ENCODE peak calls at places on chromosome X, in six cellular contexts. I, E, C, P, F and R are unnamed samples.

GRCh38 chrX:104105863-104106262 is 6.5 kb upstream of the ZCCHC18 start:
- DNase-seq in I (no peak), E (no peak), C (no peak), P (no peak), F (no peak), R (no peak)

GRCh38 chrX:110082156-110082555 is 79.2 kb downstream of the TMEM164 start:
- DNase-seq in I (no peak), E (peak), C (no peak), P (no peak), F (no peak), R (no peak)

GRCh38 chrX:71301195-71301924 is at the start of gene ITGB1BP2:
- DNase-seq in I (no peak), E (no peak), C (no peak), P (no peak), F (no peak), R (no peak)

GRCh38 chrX:11059923-11060322 is 51.2 kb upstream of the HCCS start:
- DNase-seq in I (no peak), E (no peak), C (no peak), P (no peak), F (no peak), R (no peak)

GRCh38 chrX:135484636-135485289 is 35.7 kb upstream of the INTS6L start:
- DNase-seq in I (peak), E (peak), C (no peak), P (no peak), F (peak), R (no peak)

GRCh38 chrX:37746268-37746931 is 33.5 kb upstream of the CYBB start:
- DNase-seq in I (peak), E (no peak), C (no peak), P (no peak), F (peak), R (no peak)

GRCh38 chrX:29431895-29432294 is 783.5 kb upstream of the MAGEB2 start:
- DNase-seq in I (no peak), E (no peak), C (no peak), P (no peak), F (no peak), R (no peak)

GRCh38 chrX:3663576-3664290 is 49.7 kb downstream of the PRKX start:
- DNase-seq in I (no peak), E (no peak), C (no peak), P (no peak), F (no peak), R (no peak)

GRCh38 chrX:130118396-130118795 is 8.1 kb upstream of the ELF4 start:
- DNase-seq in I (peak), E (no peak), C (no peak), P (no peak), F (no peak), R (no peak)

GRCh38 chrX:41499984-41500383 is 52.8 kb downstream of the NYX start:
- DNase-seq in I (no peak), E (no peak), C (no peak), P (no peak), F (no peak), R (no peak)

GRCh38 chrX:74537011-74537390 is 77.4 kb downstream of the RLIM start:
- DNase-seq in I (no peak), E (no peak), C (no peak), P (no peak), F (no peak), R (no peak)

GRCh38 chrX:153719238-153719637 is 4.9 kb downstream of the BCAP31 start:
- DNase-seq in I (no peak), E (no peak), C (no peak), P (no peak), F (no peak), R (no peak)

GRCh38 chrX:29890004-29890403 is 325.4 kb upstream of the MAGEB2 start:
- DNase-seq in I (no peak), E (no peak), C (no peak), P (no peak), F (no peak), R (no peak)

GRCh38 chrX:132046533-132046932 is 23.4 kb downstream of the STK26 start:
- DNase-seq in I (no peak), E (no peak), C (no peak), P (no peak), F (no peak), R (no peak)

GRCh38 chrX:37825225-37825842 is 22.0 kb downstream of the DYNLT3 start:
- DNase-seq in I (peak), E (no peak), C (peak), P (no peak), F (peak), R (peak)

GRCh38 chrX:96692454-96692853 is 7.8 kb downstream of the DIAPH2 start:
- DNase-seq in I (no peak), E (no peak), C (no peak), P (no peak), F (no peak), R (no peak)

GRCh38 chrX:49071877-49072711 is 1.7 kb downstream of the PRAF2 start:
- DNase-seq in I (no peak), E (no peak), C (no peak), P (peak), F (no peak), R (no peak)

GRCh38 chrX:11567528-11568220 is 98.0 kb downstream of the ARHGAP6 start:
- DNase-seq in I (no peak), E (no peak), C (no peak), P (no peak), F (no peak), R (no peak)

GRCh38 chrX:112011376-112011775 is 71.2 kb downstream of the TRPC5 start:
- DNase-seq in I (no peak), E (no peak), C (no peak), P (no peak), F (no peak), R (no peak)

GRCh38 chrX:20664774-20665173 is 398.1 kb upstream of the RPS6KA3 start:
- DNase-seq in I (no peak), E (no peak), C (no peak), P (no peak), F (no peak), R (peak)

GRCh38 chrX:147803948-147804347 is 107.8 kb upstream of the FMR1 start:
- DNase-seq in I (peak), E (no peak), C (no peak), P (no peak), F (peak), R (no peak)

GRCh38 chrX:25998687-25999086 is 139.5 kb upstream of the MAGEB18 start:
- DNase-seq in I (no peak), E (no peak), C (no peak), P (no peak), F (no peak), R (no peak)

GRCh38 chrX:136674270-136674986 is 26.5 kb downstream of the CD40LG start:
- DNase-seq in I (no peak), E (no peak), C (no peak), P (no peak), F (no peak), R (no peak)

GRCh38 chrX:41475166-41475565 is 28.0 kb downstream of the NYX start:
- DNase-seq in I (no peak), E (no peak), C (peak), P (no peak), F (no peak), R (no peak)

GRCh38 chrX:619812-620493 is 10.6 kb upstream of the SHOX start:
- DNase-seq in I (no peak), E (no peak), C (no peak), P (no peak), F (no peak), R (no peak)

GRCh38 chrX:8981742-8982141 is 52.2 kb downstream of the FAM9B start:
- DNase-seq in I (peak), E (no peak), C (no peak), P (no peak), F (no peak), R (no peak)

GRCh38 chrX:51420610-51421009 is 75.8 kb downstream of the NUDT11 start:
- DNase-seq in I (peak), E (peak), C (peak), P (no peak), F (no peak), R (peak)

DNA sequence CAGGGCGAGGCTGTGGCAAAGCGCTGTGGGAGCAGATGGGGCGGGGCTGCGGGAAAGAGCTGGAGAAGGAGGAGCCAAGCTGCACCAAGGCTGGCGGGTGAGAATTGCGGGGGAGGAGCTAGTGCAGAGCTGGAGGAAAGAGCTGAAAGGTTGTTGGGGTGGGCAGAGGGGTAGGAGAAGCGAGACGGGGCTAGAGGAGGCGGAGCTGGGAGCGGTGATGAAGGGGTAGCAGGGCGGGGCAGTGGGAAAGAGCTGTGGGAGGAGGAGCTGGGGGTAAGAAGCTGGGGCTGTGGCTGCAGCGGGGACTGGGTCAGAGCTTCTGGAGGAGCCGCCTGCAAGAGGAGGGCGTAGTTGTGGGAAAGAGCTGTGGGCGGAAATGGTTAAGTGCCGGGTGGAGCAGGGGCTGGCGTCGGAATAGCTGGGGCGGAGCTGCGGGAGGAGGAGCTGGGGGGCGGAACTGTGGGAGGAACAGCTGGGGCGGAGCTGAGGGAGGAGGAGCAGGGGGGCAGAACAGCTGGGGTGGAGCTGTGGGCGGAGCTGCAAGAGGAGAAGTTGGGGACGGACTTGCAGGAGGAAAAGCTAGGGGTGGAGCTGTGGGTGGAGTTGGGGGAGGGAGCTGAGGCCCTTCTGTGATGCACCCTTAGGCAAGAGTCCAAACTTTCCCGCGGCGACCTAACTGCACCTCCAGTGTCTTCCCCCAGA is 1.9 kb upstream of the EOLA2 start:
- DNase-seq in I (peak), E (peak), C (peak), P (peak), F (peak), R (peak)
- TF ChIP-seq CTCF in I (no peak), E (peak), C (no peak), P (peak), F (peak), R (no peak)

GRCh38 chrX:125742811-125743210 is 423.1 kb downstream of the TEX13C start:
- DNase-seq in I (no peak), E (no peak), C (no peak), P (no peak), F (no peak), R (no peak)
- TF ChIP-seq CTCF in I (no peak), E (no peak), C (no peak), P (no peak), F (no peak), R (no peak)

GRCh38 chrX:21932277-21932996 is 8.1 kb upstream of the SMS start:
- DNase-seq in I (peak), E (peak), C (no peak), P (no peak), F (no peak), R (no peak)

GRCh38 chrX:21930986-21931385 is 9.5 kb upstream of the SMS start:
- DNase-seq in I (no peak), E (no peak), C (no peak), P (no peak), F (no peak), R (no peak)

GRCh38 chrX:21929209-21929608 is 11.3 kb upstream of the SMS start:
- DNase-seq in I (no peak), E (no peak), C (no peak), P (no peak), F (no peak), R (no peak)

GRCh38 chrX:21934414-21934813 is 6.1 kb upstream of the SMS start:
- DNase-seq in I (no peak), E (no peak), C (no peak), P (no peak), F (no peak), R (no peak)

DNA sequence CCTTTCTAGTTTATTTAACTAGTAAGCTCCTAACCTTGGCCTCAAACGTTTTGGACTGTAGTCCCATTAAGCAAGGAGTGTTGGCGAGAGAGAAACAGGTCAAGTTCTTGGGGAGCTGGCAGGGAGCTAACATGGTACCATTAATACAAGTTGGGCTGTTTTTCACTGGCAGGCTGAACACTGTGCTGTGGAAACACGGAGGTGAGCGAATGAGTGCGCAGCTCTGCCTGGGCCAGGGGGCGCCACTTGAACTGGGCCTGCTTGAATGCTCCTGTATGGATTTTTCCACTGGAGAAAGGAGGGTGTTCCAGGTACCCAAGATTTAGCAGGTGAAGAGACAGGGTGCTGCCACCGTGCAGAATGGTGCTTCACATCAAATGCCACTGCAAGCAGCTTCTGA is 7.4 kb upstream of the SMS start:
- DNase-seq in I (no peak), E (no peak), C (no peak), P (no peak), F (no peak), R (no peak)
- TF ChIP-seq CTCF in I (no peak), E (no peak), C (no peak), P (peak), F (no peak), R (no peak)

DNA sequence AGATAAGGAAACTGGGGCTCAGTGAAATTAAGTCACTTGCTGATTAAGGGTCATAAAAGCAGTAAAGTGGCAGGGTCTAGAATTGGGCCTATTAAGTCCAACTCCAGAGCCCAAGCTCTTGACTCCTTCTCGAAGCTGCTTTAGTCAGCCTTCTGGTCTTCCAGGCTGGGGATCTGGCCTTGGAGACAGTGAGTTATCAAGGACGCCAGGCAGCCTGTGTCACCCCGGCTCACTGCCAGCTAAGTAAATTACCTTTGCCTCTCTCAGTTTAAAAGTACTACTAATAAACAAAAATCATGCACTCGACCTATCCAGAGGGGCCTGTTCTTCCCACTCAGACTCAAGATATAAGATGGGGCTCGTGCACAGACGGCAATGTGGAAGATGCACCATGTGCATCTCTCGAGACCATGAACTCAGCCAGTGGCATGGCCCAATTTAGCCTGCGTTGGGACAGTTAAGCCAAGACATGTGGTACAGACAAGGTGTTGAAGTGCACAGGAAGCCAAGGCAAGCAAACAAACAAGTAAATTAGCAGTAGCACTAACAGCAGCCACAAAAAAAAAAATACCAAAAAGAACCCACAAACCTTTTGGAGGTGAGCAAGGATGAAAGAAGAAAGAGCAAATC is 62.0 kb upstream of the MAP3K15 start:
- DNase-seq in I (no peak), E (no peak), C (no peak), P (no peak), F (no peak), R (no peak)
- TF ChIP-seq CTCF in I (no peak), E (no peak), C (no peak), P (no peak), F (no peak), R (no peak)

GRCh38 chrX:114162068-114162735 is 421.7 kb upstream of the HTR2C start:
- DNase-seq in I (no peak), E (no peak), C (peak), P (peak), F (no peak), R (peak)
- TF ChIP-seq CTCF in I (no peak), E (no peak), C (peak), P (peak), F (no peak), R (no peak)

GRCh38 chrX:115018040-115018647 is 728 bp upstream of the IL13RA2 start:
- DNase-seq in I (peak), E (no peak), C (no peak), P (no peak), F (no peak), R (peak)
- TF ChIP-seq CTCF in I (peak), E (no peak), C (peak), P (no peak), F (no peak), R (peak)

DNA sequence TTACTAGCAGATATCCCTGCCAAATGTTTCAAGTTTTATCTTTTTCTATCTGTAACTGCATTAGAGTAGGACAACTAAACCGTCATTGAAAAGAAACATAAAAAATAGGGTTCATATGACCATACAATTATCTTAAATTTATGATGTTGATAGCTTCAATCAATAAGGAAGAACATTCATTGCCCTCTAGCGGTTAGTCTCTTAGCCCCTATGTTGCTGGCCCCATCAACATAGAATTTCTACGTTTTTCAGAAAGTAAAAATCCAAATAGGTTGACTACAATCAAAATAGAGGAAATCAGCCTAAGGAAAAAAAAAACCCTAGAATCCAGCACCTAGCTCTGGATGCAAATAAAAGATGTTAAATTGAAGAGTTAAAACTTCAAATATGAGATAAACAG is 225.1 kb upstream of the ITM2A start:
- DNase-seq in I (no peak), E (no peak), C (no peak), P (no peak), F (no peak), R (no peak)
- TF ChIP-seq CTCF in I (no peak), E (peak), C (peak), P (no peak), F (no peak), R (no peak)

DNA sequence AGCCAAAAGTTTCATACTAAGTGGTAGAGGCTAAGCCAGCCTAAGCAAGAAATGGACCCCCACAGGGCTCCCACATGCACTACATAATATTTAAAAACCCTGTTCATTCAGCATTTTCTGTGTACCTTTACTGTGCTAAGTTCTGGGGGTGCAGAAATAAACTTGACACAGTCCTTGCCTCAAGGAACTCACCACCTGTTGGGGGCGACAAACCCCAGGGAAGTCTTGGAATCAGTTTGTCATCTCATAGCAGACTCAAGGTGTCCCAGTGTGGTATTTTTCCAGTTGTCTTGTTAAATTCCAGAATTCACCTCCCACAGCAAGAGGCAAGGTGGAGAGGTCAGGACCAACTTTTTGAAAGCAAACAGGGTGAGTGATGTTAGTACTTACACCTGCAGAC is 43.1 kb downstream of the ATG4A start:
- DNase-seq in I (peak), E (no peak), C (no peak), P (no peak), F (no peak), R (no peak)
- TF ChIP-seq CTCF in I (no peak), E (no peak), C (no peak), P (peak), F (no peak), R (no peak)

GRCh38 chrX:16970977-16971376 is 24.5 kb downstream of the REPS2 start:
- DNase-seq in I (no peak), E (no peak), C (no peak), P (no peak), F (no peak), R (no peak)

GRCh38 chrX:16963216-16963615 is 16.8 kb downstream of the REPS2 start:
- DNase-seq in I (no peak), E (no peak), C (no peak), P (no peak), F (no peak), R (no peak)

GRCh38 chrX:16971694-16972093 is 25.2 kb downstream of the REPS2 start:
- DNase-seq in I (no peak), E (no peak), C (no peak), P (no peak), F (no peak), R (no peak)

DNA sequence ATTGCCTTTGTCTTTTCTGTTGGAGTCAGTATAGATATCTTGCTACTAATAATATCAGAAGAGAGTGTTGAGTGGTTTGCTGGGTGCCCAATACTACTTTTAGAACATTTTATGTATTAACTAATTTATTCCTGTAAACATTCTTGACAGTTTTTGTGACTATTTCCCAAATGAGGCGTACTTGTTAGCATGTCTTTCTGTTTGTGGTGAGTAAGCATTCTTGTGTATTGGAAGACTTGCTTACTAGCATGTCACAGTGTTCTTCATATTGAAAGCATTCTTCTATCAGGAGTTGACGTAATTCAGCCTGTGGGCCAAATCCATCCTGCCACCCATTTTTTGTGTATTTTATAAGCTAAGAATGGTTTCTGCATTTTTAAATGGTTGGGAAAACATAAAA is 20.3 kb downstream of the REPS2 start:
- DNase-seq in I (no peak), E (no peak), C (no peak), P (no peak), F (no peak), R (no peak)
- TF ChIP-seq CTCF in I (no peak), E (no peak), C (no peak), P (no peak), F (no peak), R (no peak)